ENCODE peak calls at places on chromosomes 6 and 20, in ten cellular contexts. One of them, this sample, is unnamed.

GRCh38 chr6:165774903-165775608 is 112.0 kb upstream of the PDE10A start:
- DNase-seq in HFF-Myc: no peak
- DNase-seq in GM12865: peak
- DNase-seq in heart left ventricle: peak
- DNase-seq in mucosa of descending colon: no peak
- DNase-seq in GM20000: no peak
- DNase-seq in prostate gland: no peak
- DNase-seq in pancreas: no peak
- DNase-seq in brain microvascular endothelial cell: peak
- DNase-seq in stomach: no peak
- DNase-seq in this sample: no peak

GRCh38 chr6:89559487-89559886 is 79.1 kb downstream of the LYRM2 start:
- DNase-seq in HFF-Myc: no peak
- DNase-seq in GM12865: no peak
- DNase-seq in heart left ventricle: no peak
- DNase-seq in mucosa of descending colon: no peak
- DNase-seq in GM20000: no peak
- DNase-seq in prostate gland: no peak
- DNase-seq in pancreas: no peak
- DNase-seq in brain microvascular endothelial cell: peak
- DNase-seq in stomach: no peak
- DNase-seq in this sample: no peak

GRCh38 chr20:34544109-34544793 is 14.3 kb upstream of the MAP1LC3A start:
- DNase-seq in HFF-Myc: no peak
- DNase-seq in GM12865: no peak
- DNase-seq in heart left ventricle: peak
- DNase-seq in mucosa of descending colon: peak
- DNase-seq in GM20000: no peak
- DNase-seq in prostate gland: no peak
- DNase-seq in pancreas: no peak
- DNase-seq in brain microvascular endothelial cell: no peak
- DNase-seq in stomach: no peak
- DNase-seq in this sample: no peak

GRCh38 chr6:2448826-2449571 is 203.6 kb upstream of the GMDS start:
- DNase-seq in HFF-Myc: peak
- DNase-seq in GM12865: peak
- DNase-seq in heart left ventricle: no peak
- DNase-seq in mucosa of descending colon: peak
- DNase-seq in GM20000: peak
- DNase-seq in prostate gland: peak
- DNase-seq in pancreas: no peak
- DNase-seq in brain microvascular endothelial cell: peak
- DNase-seq in stomach: peak
- DNase-seq in this sample: peak

GRCh38 chr6:37242042-37242428 is 15.5 kb upstream of the TBC1D22B start:
- DNase-seq in HFF-Myc: no peak
- DNase-seq in GM12865: no peak
- DNase-seq in heart left ventricle: no peak
- DNase-seq in mucosa of descending colon: no peak
- DNase-seq in GM20000: no peak
- DNase-seq in prostate gland: no peak
- DNase-seq in pancreas: no peak
- DNase-seq in brain microvascular endothelial cell: no peak
- DNase-seq in stomach: no peak
- DNase-seq in this sample: no peak

GRCh38 chr20:25310268-25310920 is 62.5 kb downstream of the PYGB start:
- DNase-seq in HFF-Myc: peak
- DNase-seq in GM12865: peak
- DNase-seq in heart left ventricle: no peak
- DNase-seq in mucosa of descending colon: peak
- DNase-seq in GM20000: peak
- DNase-seq in prostate gland: no peak
- DNase-seq in pancreas: peak
- DNase-seq in brain microvascular endothelial cell: peak
- DNase-seq in stomach: peak
- DNase-seq in this sample: peak

GRCh38 chr20:19628570-19629134 is 129.4 kb upstream of the RIN2 start:
- DNase-seq in HFF-Myc: peak
- DNase-seq in GM12865: peak
- DNase-seq in heart left ventricle: no peak
- DNase-seq in mucosa of descending colon: peak
- DNase-seq in GM20000: peak
- DNase-seq in prostate gland: peak
- DNase-seq in pancreas: no peak
- DNase-seq in brain microvascular endothelial cell: peak
- DNase-seq in stomach: peak
- DNase-seq in this sample: peak

GRCh38 chr6:53465732-53466131 is 79.2 kb downstream of the GCLC start:
- DNase-seq in HFF-Myc: no peak
- DNase-seq in GM12865: no peak
- DNase-seq in heart left ventricle: no peak
- DNase-seq in mucosa of descending colon: no peak
- DNase-seq in GM20000: no peak
- DNase-seq in prostate gland: peak
- DNase-seq in pancreas: no peak
- DNase-seq in brain microvascular endothelial cell: no peak
- DNase-seq in stomach: no peak
- DNase-seq in this sample: no peak

GRCh38 chr20:10532351-10532750 is 97.2 kb downstream of the SLX4IP start:
- DNase-seq in HFF-Myc: no peak
- DNase-seq in GM12865: no peak
- DNase-seq in heart left ventricle: no peak
- DNase-seq in mucosa of descending colon: no peak
- DNase-seq in GM20000: no peak
- DNase-seq in prostate gland: no peak
- DNase-seq in pancreas: no peak
- DNase-seq in brain microvascular endothelial cell: no peak
- DNase-seq in stomach: no peak
- DNase-seq in this sample: no peak
- TF ChIP-seq CTCF in HFF-Myc: no peak
- TF ChIP-seq CTCF in GM12865: no peak
- TF ChIP-seq CTCF in heart left ventricle: no peak
- TF ChIP-seq CTCF in mucosa of descending colon: no peak
- TF ChIP-seq CTCF in GM20000: no peak
- TF ChIP-seq CTCF in prostate gland: no peak
- TF ChIP-seq CTCF in pancreas: no peak
- TF ChIP-seq CTCF in brain microvascular endothelial cell: no peak
- TF ChIP-seq CTCF in stomach: no peak
- TF ChIP-seq CTCF in this sample: no peak

GRCh38 chr20:20860078-20860806 is 147.8 kb upstream of the RALGAPA2 start:
- DNase-seq in HFF-Myc: peak
- DNase-seq in GM12865: peak
- DNase-seq in heart left ventricle: peak
- DNase-seq in mucosa of descending colon: peak
- DNase-seq in GM20000: peak
- DNase-seq in prostate gland: peak
- DNase-seq in pancreas: peak
- DNase-seq in brain microvascular endothelial cell: peak
- DNase-seq in stomach: peak
- DNase-seq in this sample: peak

GRCh38 chr20:20869161-20869560 is 156.7 kb upstream of the RALGAPA2 start:
- DNase-seq in HFF-Myc: no peak
- DNase-seq in GM12865: no peak
- DNase-seq in heart left ventricle: no peak
- DNase-seq in mucosa of descending colon: no peak
- DNase-seq in GM20000: no peak
- DNase-seq in prostate gland: no peak
- DNase-seq in pancreas: no peak
- DNase-seq in brain microvascular endothelial cell: no peak
- DNase-seq in stomach: no peak
- DNase-seq in this sample: no peak

GRCh38 chr20:20859510-20859909 is 147.1 kb upstream of the RALGAPA2 start:
- DNase-seq in HFF-Myc: no peak
- DNase-seq in GM12865: no peak
- DNase-seq in heart left ventricle: no peak
- DNase-seq in mucosa of descending colon: no peak
- DNase-seq in GM20000: no peak
- DNase-seq in prostate gland: no peak
- DNase-seq in pancreas: no peak
- DNase-seq in brain microvascular endothelial cell: no peak
- DNase-seq in stomach: no peak
- DNase-seq in this sample: no peak

DNA sequence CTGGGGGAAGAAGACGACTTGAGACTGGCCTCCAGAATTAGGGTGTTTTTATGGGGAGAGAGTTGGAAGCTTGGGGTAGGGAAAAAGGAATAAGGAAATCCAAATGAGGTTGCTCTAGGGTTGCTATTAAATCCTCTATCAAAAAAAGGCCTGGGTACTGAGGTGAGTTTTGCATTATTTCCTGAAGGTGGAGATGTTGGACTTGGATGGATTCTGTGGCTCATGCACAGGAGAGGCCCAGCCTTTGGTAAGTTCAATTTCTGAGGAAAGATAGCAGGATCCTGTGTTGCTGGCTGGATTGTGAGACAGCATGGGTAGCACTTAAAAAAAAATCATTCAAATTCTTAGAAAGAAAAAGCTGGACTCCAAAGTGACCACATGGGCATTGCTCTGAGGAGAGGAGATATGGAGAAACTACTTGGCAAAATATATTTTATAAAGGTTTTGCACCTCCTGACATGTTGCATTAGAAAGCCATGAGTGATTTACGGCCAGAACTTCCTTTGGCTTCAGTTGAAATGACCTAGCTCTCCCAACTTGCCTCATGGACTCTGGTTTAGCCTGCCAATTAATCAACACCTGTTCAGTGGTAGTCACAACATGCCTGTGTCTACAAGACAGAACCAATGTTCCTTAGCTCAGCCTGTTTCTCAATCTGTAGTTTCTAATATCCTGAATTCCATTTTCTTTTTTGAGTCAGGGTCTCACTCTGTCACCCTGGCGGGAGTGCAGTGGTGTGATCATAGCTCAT is 152.1 kb upstream of the RALGAPA2 start:
- DNase-seq in HFF-Myc: no peak
- DNase-seq in GM12865: no peak
- DNase-seq in heart left ventricle: no peak
- DNase-seq in mucosa of descending colon: no peak
- DNase-seq in GM20000: no peak
- DNase-seq in prostate gland: no peak
- DNase-seq in pancreas: no peak
- DNase-seq in brain microvascular endothelial cell: no peak
- DNase-seq in stomach: no peak
- DNase-seq in this sample: no peak
- TF ChIP-seq CTCF in HFF-Myc: no peak
- TF ChIP-seq CTCF in GM12865: no peak
- TF ChIP-seq CTCF in heart left ventricle: peak
- TF ChIP-seq CTCF in mucosa of descending colon: no peak
- TF ChIP-seq CTCF in GM20000: no peak
- TF ChIP-seq CTCF in prostate gland: no peak
- TF ChIP-seq CTCF in pancreas: no peak
- TF ChIP-seq CTCF in brain microvascular endothelial cell: no peak
- TF ChIP-seq CTCF in stomach: no peak
- TF ChIP-seq CTCF in this sample: no peak

DNA sequence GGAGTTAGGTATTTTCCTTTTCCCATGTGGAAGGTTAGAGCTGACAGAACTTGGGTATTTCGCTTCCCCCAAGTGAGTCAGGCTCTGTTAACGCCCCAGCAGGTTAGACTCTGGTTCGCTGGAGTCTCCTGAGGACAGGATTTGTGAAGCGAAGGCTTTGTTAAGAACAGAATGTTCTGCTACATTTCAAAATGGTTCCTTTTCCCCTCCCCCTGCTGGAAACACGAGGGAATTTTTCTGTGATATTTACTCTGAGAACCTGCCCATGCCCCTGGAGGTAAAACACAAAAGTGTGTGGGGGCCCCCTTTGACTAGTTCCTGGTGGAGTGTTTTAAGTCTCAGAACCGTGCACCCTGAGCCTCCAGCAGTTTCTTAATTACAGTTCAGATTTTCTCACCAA is 731.4 kb upstream of the CITED2 start:
- DNase-seq in HFF-Myc: no peak
- DNase-seq in GM12865: peak
- DNase-seq in heart left ventricle: no peak
- DNase-seq in mucosa of descending colon: peak
- DNase-seq in GM20000: no peak
- DNase-seq in prostate gland: no peak
- DNase-seq in pancreas: no peak
- DNase-seq in brain microvascular endothelial cell: peak
- DNase-seq in stomach: no peak
- DNase-seq in this sample: no peak
- TF ChIP-seq CTCF in HFF-Myc: peak
- TF ChIP-seq CTCF in GM12865: peak
- TF ChIP-seq CTCF in heart left ventricle: peak
- TF ChIP-seq CTCF in mucosa of descending colon: no peak
- TF ChIP-seq CTCF in GM20000: no peak
- TF ChIP-seq CTCF in prostate gland: peak
- TF ChIP-seq CTCF in pancreas: peak
- TF ChIP-seq CTCF in brain microvascular endothelial cell: peak
- TF ChIP-seq CTCF in stomach: no peak
- TF ChIP-seq CTCF in this sample: no peak

GRCh38 chr6:116012471-116012949 is 48.2 kb downstream of the FRK start:
- DNase-seq in HFF-Myc: no peak
- DNase-seq in GM12865: no peak
- DNase-seq in heart left ventricle: no peak
- DNase-seq in mucosa of descending colon: no peak
- DNase-seq in GM20000: no peak
- DNase-seq in prostate gland: no peak
- DNase-seq in pancreas: no peak
- DNase-seq in brain microvascular endothelial cell: peak
- DNase-seq in stomach: peak
- DNase-seq in this sample: no peak

GRCh38 chr6:116010400-116011095 is 50.1 kb downstream of the FRK start:
- DNase-seq in HFF-Myc: peak
- DNase-seq in GM12865: peak
- DNase-seq in heart left ventricle: peak
- DNase-seq in mucosa of descending colon: peak
- DNase-seq in GM20000: peak
- DNase-seq in prostate gland: peak
- DNase-seq in pancreas: peak
- DNase-seq in brain microvascular endothelial cell: peak
- DNase-seq in stomach: peak
- DNase-seq in this sample: peak

GRCh38 chr6:116012966-116013365 is 47.7 kb downstream of the FRK start:
- DNase-seq in HFF-Myc: no peak
- DNase-seq in GM12865: no peak
- DNase-seq in heart left ventricle: no peak
- DNase-seq in mucosa of descending colon: no peak
- DNase-seq in GM20000: no peak
- DNase-seq in prostate gland: no peak
- DNase-seq in pancreas: no peak
- DNase-seq in brain microvascular endothelial cell: no peak
- DNase-seq in stomach: no peak
- DNase-seq in this sample: no peak

GRCh38 chr6:116011520-116011919 is 49.2 kb downstream of the FRK start:
- DNase-seq in HFF-Myc: no peak
- DNase-seq in GM12865: peak
- DNase-seq in heart left ventricle: no peak
- DNase-seq in mucosa of descending colon: peak
- DNase-seq in GM20000: no peak
- DNase-seq in prostate gland: no peak
- DNase-seq in pancreas: no peak
- DNase-seq in brain microvascular endothelial cell: no peak
- DNase-seq in stomach: no peak
- DNase-seq in this sample: no peak

DNA sequence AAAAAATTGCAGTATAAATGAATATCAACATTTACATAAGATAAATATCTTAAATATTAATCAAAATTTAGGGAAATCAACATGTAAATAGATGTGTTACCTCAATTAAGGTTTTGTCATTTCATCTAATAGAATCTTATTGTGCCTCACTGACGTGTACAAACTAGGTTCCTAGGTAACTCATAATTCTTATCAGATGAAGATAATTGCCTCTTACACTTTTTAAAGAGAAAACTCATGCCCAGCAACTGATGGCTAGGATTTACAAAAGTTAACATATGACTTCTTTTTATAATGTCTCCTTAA is 49.6 kb downstream of the FRK start:
- DNase-seq in HFF-Myc: no peak
- DNase-seq in GM12865: no peak
- DNase-seq in heart left ventricle: no peak
- DNase-seq in mucosa of descending colon: no peak
- DNase-seq in GM20000: no peak
- DNase-seq in prostate gland: no peak
- DNase-seq in pancreas: no peak
- DNase-seq in brain microvascular endothelial cell: no peak
- DNase-seq in stomach: no peak
- DNase-seq in this sample: no peak
- TF ChIP-seq CTCF in HFF-Myc: no peak
- TF ChIP-seq CTCF in GM12865: no peak
- TF ChIP-seq CTCF in heart left ventricle: no peak
- TF ChIP-seq CTCF in mucosa of descending colon: no peak
- TF ChIP-seq CTCF in GM20000: no peak
- TF ChIP-seq CTCF in prostate gland: no peak
- TF ChIP-seq CTCF in pancreas: no peak
- TF ChIP-seq CTCF in brain microvascular endothelial cell: no peak
- TF ChIP-seq CTCF in stomach: no peak
- TF ChIP-seq CTCF in this sample: no peak